ENCODE peak calls at places on chromosomes 13 and 19, in eight cellular contexts. X, F, L, B, A, C, N and Y are unnamed samples.

GRCh38 chr19:50329146-50329925 is at the start of gene KCNC3:
- DNase-seq in L (no peak), C (peak; percentile 100), X (peak; percentile 97), F (peak; percentile 98), N (peak; percentile 90), A (peak; percentile 94), B (peak; percentile 93), Y (peak; percentile 93)

GRCh38 chr13:40061466-40062450 is 406.3 kb downstream of the COG6 start:
- DNase-seq in L (no peak), F (peak; percentile 50), B (peak; percentile 64), X (no peak), A (no peak), N (no peak), C (no peak), Y (no peak)

GRCh38 chr13:28494861-28495585 is at the start of gene FLT1:
- DNase-seq in A (peak; percentile 48), N (no peak), C (no peak), B (no peak), L (peak; percentile 96), X (peak; percentile 32), F (peak; percentile 84), Y (no peak)

GRCh38 chr19:18220632-18221275 is 5.5 kb downstream of the PDE4C start:
- DNase-seq in B (no peak), L (no peak), N (no peak), F (no peak), C (no peak), X (no peak), A (no peak), Y (no peak)

GRCh38 chr19:40721936-40722661 is 5.2 kb downstream of the ITPKC start:
- DNase-seq in N (no peak), X (no peak), C (no peak), F (no peak), B (peak; percentile 40), L (no peak), A (no peak), Y (no peak)

GRCh38 chr19:17481986-17482385 is 11.7 kb downstream of the SLC27A1 start:
- DNase-seq in B (no peak), X (no peak), L (no peak), A (no peak), N (no peak), C (no peak), F (no peak), Y (no peak)

GRCh38 chr13:79225487-79226232 is 180.4 kb downstream of the RBM26 start:
- DNase-seq in L (no peak), C (no peak), F (no peak), B (no peak), A (no peak), X (no peak), N (no peak), Y (no peak)

GRCh38 chr19:43306097-43306496 is 36.8 kb upstream of the PSG9 start:
- DNase-seq in B (no peak), N (no peak), L (no peak), X (no peak), C (no peak), F (no peak), A (no peak), Y (no peak)

GRCh38 chr13:40986328-40986856 is 32.7 kb downstream of the ELF1 start:
- DNase-seq in N (no peak), A (no peak), B (peak; percentile 44), C (no peak), L (no peak), F (no peak), X (no peak), Y (no peak)